ENCODE peak calls at places on chromosomes 4 and X, in ten cellular contexts. Y is MM.1S; O is ascending aorta; K is Caco-2; I is Karpas-422; M is IMR-90; E is CD8-positive, alpha-beta T cell; R is lung; L is tibial artery; C is iPS DF 6.9. H is an unnamed sample.
A peak's percentile ranks its signal among the peaks of the same experiment; 100 is the strongest.

GRCh38 chr4:20589436-20589835 is 110.8 kb upstream of the PACRGL start:
- DNase-seq in Y (no peak), O (no peak), K (no peak), I (no peak), M (no peak), E (no peak), R (no peak), L (no peak), C (no peak), H (no peak)

GRCh38 chrX:39613508-39613921 is 484.2 kb downstream of the BCOR start:
- DNase-seq in Y (no peak), O (no peak), K (no peak), I (no peak), M (no peak), E (no peak), R (no peak), L (no peak), C (no peak), H (no peak)

GRCh38 chr4:109972786-109973528 is 60.3 kb downstream of the EGF start:
- DNase-seq in Y (no peak), O (no peak), K (peak; percentile 76), I (no peak), M (no peak), E (no peak), R (no peak), L (no peak), C (no peak), H (no peak)

GRCh38 chr4:155079866-155080265 is 128.6 kb upstream of the NPY2R start:
- DNase-seq in Y (no peak), O (no peak), K (no peak), I (no peak), M (no peak), E (no peak), R (no peak), L (no peak), C (no peak), H (no peak)

GRCh38 chr4:73735231-73735630 is 5.1 kb upstream of the CXCL8 start:
- DNase-seq in Y (no peak), O (no peak), K (no peak), I (no peak), M (peak; percentile 79), E (no peak), R (no peak), L (no peak), C (no peak), H (no peak)

GRCh38 chr4:73679836-73680235 is 59.6 kb upstream of the RASSF6 start:
- DNase-seq in Y (no peak), O (no peak), K (no peak), I (no peak), M (peak; percentile 85), E (no peak), R (no peak), L (no peak), C (no peak), H (no peak)

GRCh38 chr4:96016615-96017299 is 176.9 kb downstream of the PDHA2 start:
- DNase-seq in Y (peak; percentile 18), O (no peak), K (no peak), I (no peak), M (no peak), E (no peak), R (no peak), L (no peak), C (no peak), H (no peak)

GRCh38 chr4:131459430-131460101 is 1689.5 kb upstream of the PCDH10 start:
- DNase-seq in Y (peak; percentile 85), O (no peak), K (no peak), I (peak; percentile 49), M (no peak), E (no peak), R (no peak), L (no peak), C (no peak), H (no peak)

GRCh38 chrX:10507876-10508275 is 112.5 kb downstream of the MID1 start:
- DNase-seq in Y (no peak), O (no peak), K (no peak), I (no peak), M (peak; percentile 31), E (no peak), R (no peak), L (no peak), C (no peak), H (no peak)

GRCh38 chr4:90824266-90825167 is 697.3 kb downstream of the CCSER1 start:
- DNase-seq in Y (no peak), O (no peak), K (no peak), I (no peak), M (no peak), E (no peak), R (no peak), L (no peak), C (no peak), H (no peak)

GRCh38 chrX:20347486-20347885 is 80.8 kb upstream of the RPS6KA3 start:
- DNase-seq in Y (no peak), O (no peak), K (no peak), I (no peak), M (peak; percentile 61), E (no peak), R (no peak), L (no peak), C (no peak), H (no peak)

GRCh38 chr4:153651961-153652784 is 31.9 kb upstream of the TLR2 start:
- DNase-seq in Y (no peak), O (no peak), K (no peak), I (no peak), M (no peak), E (no peak), R (no peak), L (no peak), C (no peak), H (no peak)

GRCh38 chr4:155888171-155888570 is 15.3 kb upstream of the TDO2 start:
- DNase-seq in Y (no peak), O (no peak), K (no peak), I (no peak), M (peak; percentile 9), E (no peak), R (no peak), L (no peak), C (no peak), H (no peak)

GRCh38 chr4:103786014-103786413 is 66.2 kb upstream of the TACR3 start:
- DNase-seq in Y (peak; percentile 81), O (no peak), K (peak; percentile 36), I (peak; percentile 90), M (no peak), E (no peak), R (no peak), L (no peak), C (peak; percentile 86), H (no peak)

GRCh38 chrX:135484636-135485289 is 35.7 kb upstream of the INTS6L start:
- DNase-seq in Y (peak; percentile 37), O (no peak), K (no peak), I (peak; percentile 63), M (peak; percentile 57), E (no peak), R (no peak), L (no peak), C (no peak), H (no peak)

GRCh38 chr4:124199755-124200154 is 512.8 kb downstream of the ANKRD50 start:
- DNase-seq in Y (no peak), O (no peak), K (no peak), I (no peak), M (peak; percentile 66), E (no peak), R (no peak), L (no peak), C (no peak), H (no peak)

GRCh38 chr4:20019310-20020015 is 232.2 kb upstream of the SLIT2 start:
- DNase-seq in Y (no peak), O (no peak), K (no peak), I (no peak), M (peak; percentile 55), E (no peak), R (no peak), L (no peak), C (no peak), H (no peak)

GRCh38 chr4:87009095-87009648 is 74.4 kb downstream of the AFF1 start:
- DNase-seq in Y (no peak), O (no peak), K (no peak), I (peak; percentile 42), M (no peak), E (no peak), R (no peak), L (no peak), C (no peak), H (no peak)
- H3K4me3 ChIP-seq in Y (peak overlapping the region; percentile 86), O (peak overlapping the region; percentile 81), K (no peak overlapping the region), I (no peak overlapping the region), M (no peak overlapping the region), E (no peak overlapping the region), R (no peak overlapping the region), L (peak overlapping the region; percentile 91), C (no peak overlapping the region), H (peak overlapping the region; percentile 80)

DNA sequence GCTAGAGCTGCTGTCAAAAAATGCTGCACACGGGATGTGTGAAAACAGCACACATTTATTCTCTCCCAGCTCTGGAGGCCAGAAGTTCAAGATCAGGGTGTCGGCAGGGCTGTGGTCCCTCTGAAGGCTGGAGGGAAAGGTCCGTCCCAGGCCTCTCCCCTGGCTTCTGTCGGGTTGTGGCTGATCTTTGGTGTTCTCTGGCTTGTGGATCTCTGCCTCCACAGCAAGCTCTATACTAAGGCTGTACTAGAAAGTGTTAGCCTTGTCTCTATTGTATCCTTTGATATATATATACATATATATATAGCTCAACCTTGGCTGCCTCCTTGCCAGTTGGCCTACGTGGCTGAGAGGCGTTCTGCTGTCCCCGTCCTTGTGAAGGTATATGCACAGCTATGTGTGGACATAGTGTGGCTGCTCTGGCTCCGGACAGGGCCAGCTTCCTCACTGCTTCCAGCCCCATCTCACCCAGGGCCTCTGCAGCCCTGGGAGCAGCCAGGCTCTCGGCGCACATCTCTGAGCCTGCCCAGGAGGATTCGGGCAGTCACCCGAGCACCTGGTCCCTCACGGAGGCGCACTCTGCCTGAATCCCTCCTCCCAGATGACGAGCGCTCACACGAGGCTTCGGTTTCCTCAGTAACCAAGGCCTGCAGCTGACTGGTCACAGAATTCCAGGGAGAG is 14.9 kb upstream of the DUSP9 start:
- DNase-seq in Y (no peak), O (no peak), K (no peak), I (no peak), M (no peak), E (no peak), R (no peak), L (no peak), C (no peak), H (no peak)
- H3K27me3 ChIP-seq in Y (peaks cover 66% of the 10 kb centered on the region), O (peaks cover 4% of the 10 kb centered on the region), K (no peaks in the 10 kb centered on the region), I (no peaks in the 10 kb centered on the region), M (peaks cover 30% of the 10 kb centered on the region), E (no peaks in the 10 kb centered on the region), R (peaks cover 3% of the 10 kb centered on the region), L (no peaks in the 10 kb centered on the region), C (no peaks in the 10 kb centered on the region), H (no peaks in the 10 kb centered on the region)

GRCh38 chr4:1763550-1764080 is 29.5 kb upstream of the FGFR3 start:
- DNase-seq in Y (no peak), O (no peak), K (no peak), I (peak; percentile 69), M (peak; percentile 22), E (no peak), R (no peak), L (no peak), C (no peak), H (peak; percentile 37)
- H3K4me3 ChIP-seq in Y (no peak overlapping the region), O (peak overlapping the region; percentile 52), K (no peak overlapping the region), I (no peak overlapping the region), M (no peak overlapping the region), E (no peak overlapping the region), R (no peak overlapping the region), L (peak overlapping the region; percentile 49), C (no peak overlapping the region), H (peak overlapping the region; percentile 29)

GRCh38 chr4:2526559-2526958 is 9.9 kb upstream of the FAM193A start:
- DNase-seq in Y (no peak), O (no peak), K (no peak), I (peak; percentile 56), M (no peak), E (no peak), R (no peak), L (no peak), C (no peak), H (no peak)
- H3K27me3 ChIP-seq in Y (no peaks in the 10 kb centered on the region), O (no peaks in the 10 kb centered on the region), K (no peaks in the 10 kb centered on the region), I (no peaks in the 10 kb centered on the region), M (no peaks in the 10 kb centered on the region), E (no peaks in the 10 kb centered on the region), R (no peaks in the 10 kb centered on the region), L (no peaks in the 10 kb centered on the region), C (no peaks in the 10 kb centered on the region), H (no peaks in the 10 kb centered on the region)

H was measured in stomach.